ENCODE peak calls at places on chromosomes 12 and 14, in five cellular contexts. One of them, this sample, is unnamed.

GRCh38 chr12:82857911-82858533 is 171.3 kb downstream of the TMTC2 start:
- DNase-seq in activated B cell treated with CpG ODN at 0.5 μM for 24 hours: no peak
- DNase-seq in neuronal stem cell: no peak
- DNase-seq in activated CD4-positive, alpha-beta T cell treated with anti-CD3 and anti-CD28 coated beads, Interleukin-2, amount 10 ng/mL, durations not matched to agents 7 days and 5 days: no peak
- DNase-seq in sciatic nerve: no peak
- DNase-seq in this sample: no peak

GRCh38 chr14:26255213-26255612 is 342.6 kb downstream of the NOVA1 start:
- DNase-seq in activated B cell treated with CpG ODN at 0.5 μM for 24 hours: no peak
- DNase-seq in neuronal stem cell: no peak
- DNase-seq in activated CD4-positive, alpha-beta T cell treated with anti-CD3 and anti-CD28 coated beads, Interleukin-2, amount 10 ng/mL, durations not matched to agents 7 days and 5 days: no peak
- DNase-seq in sciatic nerve: no peak
- DNase-seq in this sample: no peak

GRCh38 chr12:63068857-63069442 is 82.1 kb downstream of the AVPR1A start:
- DNase-seq in activated B cell treated with CpG ODN at 0.5 μM for 24 hours: no peak
- DNase-seq in neuronal stem cell: peak; percentile 35
- DNase-seq in activated CD4-positive, alpha-beta T cell treated with anti-CD3 and anti-CD28 coated beads, Interleukin-2, amount 10 ng/mL, durations not matched to agents 7 days and 5 days: no peak
- DNase-seq in sciatic nerve: no peak
- DNase-seq in this sample: no peak

GRCh38 chr12:105275997-105276760 is 40.2 kb upstream of the APPL2 start:
- DNase-seq in activated B cell treated with CpG ODN at 0.5 μM for 24 hours: no peak
- DNase-seq in neuronal stem cell: no peak
- DNase-seq in activated CD4-positive, alpha-beta T cell treated with anti-CD3 and anti-CD28 coated beads, Interleukin-2, amount 10 ng/mL, durations not matched to agents 7 days and 5 days: no peak
- DNase-seq in sciatic nerve: no peak
- DNase-seq in this sample: no peak

GRCh38 chr12:3136641-3137267 is 59.6 kb downstream of the TSPAN9 start:
- DNase-seq in activated B cell treated with CpG ODN at 0.5 μM for 24 hours: no peak
- DNase-seq in neuronal stem cell: no peak
- DNase-seq in activated CD4-positive, alpha-beta T cell treated with anti-CD3 and anti-CD28 coated beads, Interleukin-2, amount 10 ng/mL, durations not matched to agents 7 days and 5 days: no peak
- DNase-seq in sciatic nerve: no peak
- DNase-seq in this sample: no peak

GRCh38 chr12:132888852-132889251 is 1.4 kb upstream of the CHFR start:
- DNase-seq in activated B cell treated with CpG ODN at 0.5 μM for 24 hours: no peak
- DNase-seq in neuronal stem cell: no peak
- DNase-seq in activated CD4-positive, alpha-beta T cell treated with anti-CD3 and anti-CD28 coated beads, Interleukin-2, amount 10 ng/mL, durations not matched to agents 7 days and 5 days: no peak
- DNase-seq in sciatic nerve: no peak
- DNase-seq in this sample: no peak

GRCh38 chr14:64467131-64467530 is 1.8 kb downstream of the AKAP5 start:
- DNase-seq in activated B cell treated with CpG ODN at 0.5 μM for 24 hours: no peak
- DNase-seq in neuronal stem cell: no peak
- DNase-seq in activated CD4-positive, alpha-beta T cell treated with anti-CD3 and anti-CD28 coated beads, Interleukin-2, amount 10 ng/mL, durations not matched to agents 7 days and 5 days: no peak
- DNase-seq in sciatic nerve: no peak
- DNase-seq in this sample: no peak

GRCh38 chr12:52645120-52645761 is 6.8 kb downstream of the KRT2 start:
- DNase-seq in activated B cell treated with CpG ODN at 0.5 μM for 24 hours: no peak
- DNase-seq in neuronal stem cell: no peak
- DNase-seq in activated CD4-positive, alpha-beta T cell treated with anti-CD3 and anti-CD28 coated beads, Interleukin-2, amount 10 ng/mL, durations not matched to agents 7 days and 5 days: peak; percentile 87
- DNase-seq in sciatic nerve: no peak
- DNase-seq in this sample: no peak

GRCh38 chr14:31580234-31580633 is 19.0 kb downstream of the NUBPL start:
- DNase-seq in activated B cell treated with CpG ODN at 0.5 μM for 24 hours: no peak
- DNase-seq in neuronal stem cell: no peak
- DNase-seq in activated CD4-positive, alpha-beta T cell treated with anti-CD3 and anti-CD28 coated beads, Interleukin-2, amount 10 ng/mL, durations not matched to agents 7 days and 5 days: no peak
- DNase-seq in sciatic nerve: no peak
- DNase-seq in this sample: no peak

GRCh38 chr12:46107591-46107990 is 117.2 kb upstream of the SCAF11 start:
- DNase-seq in activated B cell treated with CpG ODN at 0.5 μM for 24 hours: no peak
- DNase-seq in neuronal stem cell: no peak
- DNase-seq in activated CD4-positive, alpha-beta T cell treated with anti-CD3 and anti-CD28 coated beads, Interleukin-2, amount 10 ng/mL, durations not matched to agents 7 days and 5 days: no peak
- DNase-seq in sciatic nerve: no peak
- DNase-seq in this sample: no peak

GRCh38 chr12:52280796-52281560 is 6.5 kb downstream of the KRT86 start:
- DNase-seq in activated B cell treated with CpG ODN at 0.5 μM for 24 hours: no peak
- DNase-seq in neuronal stem cell: no peak
- DNase-seq in activated CD4-positive, alpha-beta T cell treated with anti-CD3 and anti-CD28 coated beads, Interleukin-2, amount 10 ng/mL, durations not matched to agents 7 days and 5 days: no peak
- DNase-seq in sciatic nerve: peak; percentile 84
- DNase-seq in this sample: peak; percentile 62

GRCh38 chr12:119802472-119802871 is 74.6 kb downstream of the CIT start:
- DNase-seq in activated B cell treated with CpG ODN at 0.5 μM for 24 hours: no peak
- DNase-seq in neuronal stem cell: no peak
- DNase-seq in activated CD4-positive, alpha-beta T cell treated with anti-CD3 and anti-CD28 coated beads, Interleukin-2, amount 10 ng/mL, durations not matched to agents 7 days and 5 days: no peak
- DNase-seq in sciatic nerve: peak; percentile 71
- DNase-seq in this sample: no peak

GRCh38 chr14:100546051-100546443 is 41.2 kb downstream of the BEGAIN start:
- DNase-seq in activated B cell treated with CpG ODN at 0.5 μM for 24 hours: no peak
- DNase-seq in neuronal stem cell: no peak
- DNase-seq in activated CD4-positive, alpha-beta T cell treated with anti-CD3 and anti-CD28 coated beads, Interleukin-2, amount 10 ng/mL, durations not matched to agents 7 days and 5 days: no peak
- DNase-seq in sciatic nerve: no peak
- DNase-seq in this sample: no peak

GRCh38 chr12:106245767-106246166 is 2.1 kb downstream of the CKAP4 start:
- DNase-seq in activated B cell treated with CpG ODN at 0.5 μM for 24 hours: no peak
- DNase-seq in neuronal stem cell: no peak
- DNase-seq in activated CD4-positive, alpha-beta T cell treated with anti-CD3 and anti-CD28 coated beads, Interleukin-2, amount 10 ng/mL, durations not matched to agents 7 days and 5 days: no peak
- DNase-seq in sciatic nerve: no peak
- DNase-seq in this sample: no peak

GRCh38 chr14:89957791-89958190 is 2.1 kb downstream of the TDP1 start:
- DNase-seq in activated B cell treated with CpG ODN at 0.5 μM for 24 hours: no peak
- DNase-seq in neuronal stem cell: no peak
- DNase-seq in activated CD4-positive, alpha-beta T cell treated with anti-CD3 and anti-CD28 coated beads, Interleukin-2, amount 10 ng/mL, durations not matched to agents 7 days and 5 days: no peak
- DNase-seq in sciatic nerve: no peak
- DNase-seq in this sample: peak; percentile 18

GRCh38 chr12:82730832-82731497 is 44.3 kb downstream of the TMTC2 start:
- DNase-seq in activated B cell treated with CpG ODN at 0.5 μM for 24 hours: no peak
- DNase-seq in neuronal stem cell: no peak
- DNase-seq in activated CD4-positive, alpha-beta T cell treated with anti-CD3 and anti-CD28 coated beads, Interleukin-2, amount 10 ng/mL, durations not matched to agents 7 days and 5 days: no peak
- DNase-seq in sciatic nerve: no peak
- DNase-seq in this sample: no peak

GRCh38 chr12:124680863-124681778 is 113.7 kb upstream of the NCOR2 start:
- DNase-seq in activated B cell treated with CpG ODN at 0.5 μM for 24 hours: peak; percentile 26
- DNase-seq in neuronal stem cell: peak; percentile 48
- DNase-seq in activated CD4-positive, alpha-beta T cell treated with anti-CD3 and anti-CD28 coated beads, Interleukin-2, amount 10 ng/mL, durations not matched to agents 7 days and 5 days: no peak
- DNase-seq in sciatic nerve: no peak
- DNase-seq in this sample: no peak

GRCh38 chr12:31476437-31476836 is 114.5 kb downstream of the DENND5B start:
- DNase-seq in activated B cell treated with CpG ODN at 0.5 μM for 24 hours: no peak
- DNase-seq in neuronal stem cell: no peak
- DNase-seq in activated CD4-positive, alpha-beta T cell treated with anti-CD3 and anti-CD28 coated beads, Interleukin-2, amount 10 ng/mL, durations not matched to agents 7 days and 5 days: no peak
- DNase-seq in sciatic nerve: no peak
- DNase-seq in this sample: no peak

GRCh38 chr14:105876829-105877228 is 350.4 kb downstream of the TMEM121 start:
- DNase-seq in activated B cell treated with CpG ODN at 0.5 μM for 24 hours: no peak
- DNase-seq in neuronal stem cell: no peak
- DNase-seq in activated CD4-positive, alpha-beta T cell treated with anti-CD3 and anti-CD28 coated beads, Interleukin-2, amount 10 ng/mL, durations not matched to agents 7 days and 5 days: no peak
- DNase-seq in sciatic nerve: no peak
- DNase-seq in this sample: no peak

GRCh38 chr12:126588586-126589249 is 1523.5 kb downstream of the AACS start:
- DNase-seq in activated B cell treated with CpG ODN at 0.5 μM for 24 hours: no peak
- DNase-seq in neuronal stem cell: no peak
- DNase-seq in activated CD4-positive, alpha-beta T cell treated with anti-CD3 and anti-CD28 coated beads, Interleukin-2, amount 10 ng/mL, durations not matched to agents 7 days and 5 days: peak; percentile 44
- DNase-seq in sciatic nerve: no peak
- DNase-seq in this sample: no peak

GRCh38 chr12:101733166-101733565 is 6.1 kb downstream of the SYCP3 start:
- DNase-seq in activated B cell treated with CpG ODN at 0.5 μM for 24 hours: no peak
- DNase-seq in neuronal stem cell: no peak
- DNase-seq in activated CD4-positive, alpha-beta T cell treated with anti-CD3 and anti-CD28 coated beads, Interleukin-2, amount 10 ng/mL, durations not matched to agents 7 days and 5 days: no peak
- DNase-seq in sciatic nerve: no peak
- DNase-seq in this sample: no peak

GRCh38 chr12:39145175-39145999 is 240.0 kb upstream of the CPNE8 start:
- DNase-seq in activated B cell treated with CpG ODN at 0.5 μM for 24 hours: no peak
- DNase-seq in neuronal stem cell: peak; percentile 11
- DNase-seq in activated CD4-positive, alpha-beta T cell treated with anti-CD3 and anti-CD28 coated beads, Interleukin-2, amount 10 ng/mL, durations not matched to agents 7 days and 5 days: peak; percentile 31
- DNase-seq in sciatic nerve: no peak
- DNase-seq in this sample: peak; percentile 19

GRCh38 chr12:120538281-120539156 is 4.4 kb downstream of the RNF10 start:
- DNase-seq in activated B cell treated with CpG ODN at 0.5 μM for 24 hours: no peak
- DNase-seq in neuronal stem cell: no peak
- DNase-seq in activated CD4-positive, alpha-beta T cell treated with anti-CD3 and anti-CD28 coated beads, Interleukin-2, amount 10 ng/mL, durations not matched to agents 7 days and 5 days: no peak
- DNase-seq in sciatic nerve: no peak
- DNase-seq in this sample: peak; percentile 64

This sample was measured in pancreas.